ENCODE peak calls at places on chromosomes 7 and 10, in four cellular contexts. One of them, this sample, is unnamed.

GRCh38 chr10:80454526-80455460 is 683 bp downstream of the TSPAN14 start:
- DNase-seq in IMR-90: no peak
- DNase-seq in thoracic aorta: no peak
- DNase-seq in coronary artery: no peak
- DNase-seq in this sample: peak

GRCh38 chr10:96622330-96622729 is 35.5 kb upstream of the TM9SF3 start:
- DNase-seq in coronary artery: no peak
- DNase-seq in IMR-90: no peak
- DNase-seq in thoracic aorta: no peak
- DNase-seq in this sample: no peak

GRCh38 chr7:42869131-42870020 is 42.5 kb downstream of the C7orf25 start:
- DNase-seq in IMR-90: no peak
- DNase-seq in thoracic aorta: no peak
- DNase-seq in coronary artery: no peak
- DNase-seq in this sample: peak

GRCh38 chr7:156178857-156179256 is 366.6 kb upstream of the SHH start:
- DNase-seq in thoracic aorta: no peak
- DNase-seq in IMR-90: no peak
- DNase-seq in coronary artery: peak
- DNase-seq in this sample: peak

GRCh38 chr10:95517536-95518454 is 43.4 kb downstream of the SORBS1 start:
- DNase-seq in coronary artery: no peak
- DNase-seq in thoracic aorta: no peak
- DNase-seq in IMR-90: peak
- DNase-seq in this sample: no peak

GRCh38 chr7:28572321-28573058 is 160.2 kb downstream of the CREB5 start:
- DNase-seq in thoracic aorta: no peak
- DNase-seq in IMR-90: no peak
- DNase-seq in coronary artery: no peak
- DNase-seq in this sample: no peak

GRCh38 chr7:114988755-114989154 is 66.9 kb downstream of the MDFIC start:
- DNase-seq in thoracic aorta: no peak
- DNase-seq in coronary artery: no peak
- DNase-seq in IMR-90: peak
- DNase-seq in this sample: peak

GRCh38 chr10:33832124-33832787 is 497.8 kb upstream of the NRP1 start:
- DNase-seq in IMR-90: no peak
- DNase-seq in thoracic aorta: no peak
- DNase-seq in coronary artery: no peak
- DNase-seq in this sample: no peak

GRCh38 chr10:21100871-21101514 is 203.9 kb upstream of the NEBL start:
- DNase-seq in thoracic aorta: no peak
- DNase-seq in coronary artery: no peak
- DNase-seq in IMR-90: no peak
- DNase-seq in this sample: no peak

GRCh38 chr7:71266912-71267311 is 135.0 kb downstream of the GALNT17 start:
- DNase-seq in coronary artery: peak
- DNase-seq in IMR-90: no peak
- DNase-seq in thoracic aorta: no peak
- DNase-seq in this sample: no peak

GRCh38 chr10:112226439-112227248 is 43.1 kb upstream of the GPAM start:
- DNase-seq in IMR-90: no peak
- DNase-seq in thoracic aorta: no peak
- DNase-seq in coronary artery: no peak
- DNase-seq in this sample: no peak

GRCh38 chr10:77791506-77791905 is 135.0 kb downstream of the DLG5 start:
- DNase-seq in thoracic aorta: no peak
- DNase-seq in IMR-90: no peak
- DNase-seq in coronary artery: no peak
- DNase-seq in this sample: no peak

GRCh38 chr7:30887464-30887872 is 24.2 kb upstream of the AQP1 start:
- DNase-seq in coronary artery: no peak
- DNase-seq in thoracic aorta: no peak
- DNase-seq in IMR-90: no peak
- DNase-seq in this sample: no peak

GRCh38 chr10:103021897-103022286 is 103.8 kb downstream of the CNNM2 start:
- DNase-seq in IMR-90: peak
- DNase-seq in coronary artery: no peak
- DNase-seq in thoracic aorta: no peak
- DNase-seq in this sample: peak

GRCh38 chr7:134927723-134928122 is 58.6 kb upstream of the AGBL3 start:
- DNase-seq in thoracic aorta: no peak
- DNase-seq in coronary artery: no peak
- DNase-seq in IMR-90: no peak
- DNase-seq in this sample: no peak

GRCh38 chr10:84348860-84349259 is 20.5 kb downstream of the CCSER2 start:
- DNase-seq in IMR-90: peak
- DNase-seq in coronary artery: no peak
- DNase-seq in thoracic aorta: no peak
- DNase-seq in this sample: no peak

GRCh38 chr7:150334108-150334507 is 7.3 kb downstream of the RARRES2 start:
- DNase-seq in coronary artery: no peak
- DNase-seq in IMR-90: no peak
- DNase-seq in thoracic aorta: no peak
- DNase-seq in this sample: no peak

GRCh38 chr10:52864459-52865106 is 92.0 kb upstream of the MBL2 start:
- DNase-seq in IMR-90: peak
- DNase-seq in coronary artery: no peak
- DNase-seq in thoracic aorta: no peak
- DNase-seq in this sample: peak

GRCh38 chr10:96683065-96683464 is 37.2 kb downstream of the PIK3AP1 start:
- DNase-seq in thoracic aorta: no peak
- DNase-seq in coronary artery: no peak
- DNase-seq in IMR-90: peak
- DNase-seq in this sample: no peak

GRCh38 chr7:15751191-15751701 is 64.8 kb upstream of the MEOX2 start:
- DNase-seq in thoracic aorta: no peak
- DNase-seq in coronary artery: no peak
- DNase-seq in IMR-90: no peak
- DNase-seq in this sample: no peak

GRCh38 chr7:82234457-82235049 is 209.0 kb downstream of the CACNA2D1 start:
- DNase-seq in IMR-90: peak
- DNase-seq in thoracic aorta: no peak
- DNase-seq in coronary artery: no peak
- DNase-seq in this sample: no peak

GRCh38 chr7:157523371-157523765 is 186.6 kb downstream of the DNAJB6 start:
- DNase-seq in coronary artery: no peak
- DNase-seq in IMR-90: no peak
- DNase-seq in thoracic aorta: no peak
- DNase-seq in this sample: no peak

GRCh38 chr7:46478046-46478445 is 557.0 kb upstream of the IGFBP3 start:
- DNase-seq in IMR-90: peak
- DNase-seq in coronary artery: no peak
- DNase-seq in thoracic aorta: no peak
- DNase-seq in this sample: no peak

GRCh38 chr10:129033790-129034272 is 433.2 kb upstream of the MGMT start:
- DNase-seq in coronary artery: no peak
- DNase-seq in IMR-90: no peak
- DNase-seq in thoracic aorta: no peak
- DNase-seq in this sample: no peak

GRCh38 chr10:132885451-132886210 is 56.7 kb downstream of the CFAP46 start:
- DNase-seq in coronary artery: no peak
- DNase-seq in IMR-90: no peak
- DNase-seq in thoracic aorta: no peak
- DNase-seq in this sample: no peak

GRCh38 chr10:93695720-93696119 is 6.7 kb downstream of the FRA10AC1 start:
- DNase-seq in IMR-90: no peak
- DNase-seq in thoracic aorta: no peak
- DNase-seq in coronary artery: no peak
- DNase-seq in this sample: no peak

GRCh38 chr10:78630944-78631838 is 437.6 kb upstream of the ZMIZ1 start:
- DNase-seq in thoracic aorta: no peak
- DNase-seq in IMR-90: peak
- DNase-seq in coronary artery: peak
- DNase-seq in this sample: no peak

GRCh38 chr7:111531993-111532392 is 30.3 kb downstream of the IMMP2L start:
- DNase-seq in IMR-90: no peak
- DNase-seq in coronary artery: no peak
- DNase-seq in thoracic aorta: no peak
- DNase-seq in this sample: peak

GRCh38 chr7:115561341-115562110 is 469.0 kb downstream of the TFEC start:
- DNase-seq in coronary artery: no peak
- DNase-seq in IMR-90: peak
- DNase-seq in thoracic aorta: no peak
- DNase-seq in this sample: no peak

GRCh38 chr10:13816195-13816926 is 229.6 kb downstream of the PRPF18 start:
- DNase-seq in thoracic aorta: no peak
- DNase-seq in IMR-90: peak
- DNase-seq in coronary artery: no peak
- DNase-seq in this sample: peak

GRCh38 chr7:155545348-155545747 is 1.0 kb downstream of the CNPY1 start:
- DNase-seq in coronary artery: no peak
- DNase-seq in IMR-90: no peak
- DNase-seq in thoracic aorta: no peak
- DNase-seq in this sample: no peak

GRCh38 chr7:40881405-40881926 is 746.7 kb downstream of the SUGCT start:
- DNase-seq in thoracic aorta: no peak
- DNase-seq in IMR-90: no peak
- DNase-seq in coronary artery: no peak
- DNase-seq in this sample: no peak

GRCh38 chr10:109114578-109114977 is 808.7 kb downstream of the XPNPEP1 start:
- DNase-seq in coronary artery: no peak
- DNase-seq in thoracic aorta: no peak
- DNase-seq in IMR-90: no peak
- DNase-seq in this sample: no peak

GRCh38 chr7:3892167-3892566 is 591.1 kb downstream of the SDK1 start:
- DNase-seq in thoracic aorta: no peak
- DNase-seq in coronary artery: no peak
- DNase-seq in IMR-90: peak
- DNase-seq in this sample: no peak

GRCh38 chr7:82964150-82964882 is 198.4 kb downstream of the PCLO start:
- DNase-seq in coronary artery: no peak
- DNase-seq in thoracic aorta: no peak
- DNase-seq in IMR-90: no peak
- DNase-seq in this sample: no peak

GRCh38 chr7:133052826-133053225 is 29.1 kb downstream of the CHCHD3 start:
- DNase-seq in coronary artery: no peak
- DNase-seq in IMR-90: no peak
- DNase-seq in thoracic aorta: no peak
- DNase-seq in this sample: no peak

GRCh38 chr7:133053321-133053891 is 28.5 kb downstream of the CHCHD3 start:
- DNase-seq in thoracic aorta: peak
- DNase-seq in coronary artery: no peak
- DNase-seq in IMR-90: peak
- DNase-seq in this sample: peak

GRCh38 chr7:133051066-133051465 is 30.8 kb downstream of the CHCHD3 start:
- DNase-seq in IMR-90: peak
- DNase-seq in coronary artery: no peak
- DNase-seq in thoracic aorta: no peak
- DNase-seq in this sample: peak

GRCh38 chr7:133051719-133052118 is 30.2 kb downstream of the CHCHD3 start:
- DNase-seq in IMR-90: no peak
- DNase-seq in coronary artery: no peak
- DNase-seq in thoracic aorta: no peak
- DNase-seq in this sample: no peak

GRCh38 chr7:133052357-133052756 is 29.5 kb downstream of the CHCHD3 start:
- DNase-seq in thoracic aorta: no peak
- DNase-seq in coronary artery: no peak
- DNase-seq in IMR-90: no peak
- DNase-seq in this sample: no peak
- H3K27ac ChIP-seq in thoracic aorta: peak
- H3K27ac ChIP-seq in coronary artery: peak
- H3K27ac ChIP-seq in IMR-90: peak
- H3K27ac ChIP-seq in this sample: peak

GRCh38 chr10:46539596-46540411 is 16.7 kb downstream of the GPRIN2 start:
- DNase-seq in IMR-90: peak
- DNase-seq in coronary artery: no peak
- DNase-seq in thoracic aorta: no peak
- DNase-seq in this sample: no peak

GRCh38 chr10:46541017-46541661 is 15.3 kb downstream of the GPRIN2 start:
- DNase-seq in coronary artery: no peak
- DNase-seq in IMR-90: no peak
- DNase-seq in thoracic aorta: no peak
- DNase-seq in this sample: peak

GRCh38 chr10:46538723-46539426 is 17.6 kb downstream of the GPRIN2 start:
- DNase-seq in coronary artery: no peak
- DNase-seq in IMR-90: peak
- DNase-seq in thoracic aorta: no peak
- DNase-seq in this sample: no peak

GRCh38 chr10:46541735-46542566 is 14.5 kb downstream of the GPRIN2 start:
- DNase-seq in coronary artery: no peak
- DNase-seq in thoracic aorta: no peak
- DNase-seq in IMR-90: no peak
- DNase-seq in this sample: peak

DNA sequence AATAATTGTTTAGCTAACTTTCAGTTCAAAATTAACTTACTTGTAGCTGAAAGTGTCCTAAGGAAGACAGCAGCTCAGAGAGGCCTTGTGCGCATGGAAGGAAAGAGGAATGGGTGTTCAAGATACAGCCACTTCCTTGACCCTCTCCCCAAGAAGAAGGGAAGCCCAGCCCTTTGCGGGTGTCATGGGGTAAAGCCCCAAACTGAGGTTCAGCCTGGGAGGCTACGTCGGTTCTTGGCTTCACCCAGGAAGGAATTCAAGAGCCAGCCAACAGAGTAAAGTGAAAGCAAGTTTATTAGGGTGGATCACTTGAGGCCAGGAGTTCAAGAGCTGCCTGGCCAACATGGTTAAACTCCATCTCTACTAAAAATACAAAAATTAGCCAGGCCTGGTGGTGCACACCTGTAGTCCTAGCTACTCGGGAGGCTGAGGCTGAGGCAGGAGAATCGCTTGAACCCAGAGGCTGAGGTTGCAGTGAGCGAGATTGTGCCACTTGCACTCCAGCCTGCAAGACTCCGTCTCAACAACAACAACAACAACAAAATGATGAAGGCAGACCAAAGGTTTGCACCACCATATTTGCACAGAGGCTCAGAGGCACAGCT is 15.9 kb downstream of the GPRIN2 start:
- DNase-seq in IMR-90: no peak
- DNase-seq in coronary artery: no peak
- DNase-seq in thoracic aorta: no peak
- DNase-seq in this sample: peak
- H3K4me3 ChIP-seq in IMR-90: no peak
- H3K4me3 ChIP-seq in coronary artery: peak
- H3K4me3 ChIP-seq in thoracic aorta: peak
- H3K4me3 ChIP-seq in this sample: no peak

GRCh38 chr10:30510184-30510931 is 76.4 kb downstream of the MAP3K8 start:
- DNase-seq in thoracic aorta: peak
- DNase-seq in coronary artery: no peak
- DNase-seq in IMR-90: peak
- DNase-seq in this sample: peak
- TF ChIP-seq CTCF in thoracic aorta: peak
- TF ChIP-seq CTCF in coronary artery: no peak
- TF ChIP-seq CTCF in IMR-90: peak
- TF ChIP-seq CTCF in this sample: peak

DNA sequence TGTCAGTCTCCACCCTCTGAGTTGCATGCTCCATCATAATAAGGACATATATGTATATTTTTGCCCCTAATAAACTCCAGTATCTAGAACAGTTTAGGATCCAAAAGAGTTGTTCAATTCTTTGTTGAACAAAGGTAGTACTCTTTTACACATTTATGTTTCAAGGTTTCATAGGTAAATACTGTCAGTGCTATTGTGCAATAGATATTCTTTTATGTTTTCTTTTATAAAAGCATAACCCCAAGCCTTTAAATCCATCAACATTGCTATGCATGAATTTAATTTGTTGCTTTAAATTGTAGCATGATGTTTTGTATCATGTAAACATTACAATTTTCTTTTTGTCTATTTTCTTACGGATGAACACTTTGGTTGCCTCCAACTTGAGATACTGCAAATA is 469.7 kb upstream of the COBL start:
- DNase-seq in thoracic aorta: no peak
- DNase-seq in coronary artery: no peak
- DNase-seq in IMR-90: no peak
- DNase-seq in this sample: no peak
- H3K27ac ChIP-seq in thoracic aorta: no peak
- H3K27ac ChIP-seq in coronary artery: no peak
- H3K27ac ChIP-seq in IMR-90: no peak
- H3K27ac ChIP-seq in this sample: no peak

This sample was measured in adrenal gland.